ENCODE peak calls at places on chromosome 10, in four cellular contexts. One of them, this sample, is unnamed.

GRCh38 chr10:13882112-13882711 is 295.4 kb downstream of the PRPF18 start:
- DNase-seq in GM12878: no peak
- DNase-seq in K562: no peak
- DNase-seq in HepG2: no peak
- DNase-seq in this sample: no peak

GRCh38 chr10:3074985-3075600 is 7.7 kb downstream of the PFKP start:
- DNase-seq in GM12878: no peak
- DNase-seq in HepG2: no peak
- DNase-seq in K562: no peak
- DNase-seq in this sample: no peak

GRCh38 chr10:77031531-77031930 is 606.1 kb downstream of the KCNMA1 start:
- DNase-seq in HepG2: peak
- DNase-seq in K562: no peak
- DNase-seq in GM12878: no peak
- DNase-seq in this sample: no peak

GRCh38 chr10:102453502-102453901 is 2.2 kb upstream of the C10orf95 start:
- DNase-seq in GM12878: no peak
- DNase-seq in HepG2: no peak
- DNase-seq in K562: no peak
- DNase-seq in this sample: no peak

GRCh38 chr10:73083234-73083633 is 13.4 kb downstream of the P4HA1 start:
- DNase-seq in HepG2: no peak
- DNase-seq in GM12878: no peak
- DNase-seq in K562: no peak
- DNase-seq in this sample: no peak

GRCh38 chr10:130491011-130491697 is 355.0 kb downstream of the GLRX3 start:
- DNase-seq in K562: no peak
- DNase-seq in HepG2: no peak
- DNase-seq in GM12878: no peak
- DNase-seq in this sample: no peak

GRCh38 chr10:121608669-121609190 is 10.5 kb upstream of the FGFR2 start:
- DNase-seq in HepG2: peak
- DNase-seq in GM12878: no peak
- DNase-seq in K562: peak
- DNase-seq in this sample: peak

GRCh38 chr10:18144928-18145327 is 4.7 kb downstream of the CACNB2 start:
- DNase-seq in K562: no peak
- DNase-seq in GM12878: no peak
- DNase-seq in HepG2: no peak
- DNase-seq in this sample: no peak

GRCh38 chr10:49606981-49607535 is 3.1 kb upstream of the SLC18A3 start:
- DNase-seq in HepG2: peak
- DNase-seq in K562: peak
- DNase-seq in GM12878: no peak
- DNase-seq in this sample: peak

GRCh38 chr10:60236869-60237524 is 152.7 kb downstream of the ANK3 start:
- DNase-seq in K562: no peak
- DNase-seq in GM12878: peak
- DNase-seq in HepG2: no peak
- DNase-seq in this sample: no peak

GRCh38 chr10:118776960-118777359 is 22.2 kb upstream of the CACUL1 start:
- DNase-seq in GM12878: no peak
- DNase-seq in HepG2: no peak
- DNase-seq in K562: no peak
- DNase-seq in this sample: no peak

GRCh38 chr10:30579554-30579953 is 50.0 kb downstream of the LYZL2 start:
- DNase-seq in HepG2: no peak
- DNase-seq in GM12878: no peak
- DNase-seq in K562: no peak
- DNase-seq in this sample: no peak

GRCh38 chr10:78634835-78635234 is 433.9 kb upstream of the ZMIZ1 start:
- DNase-seq in HepG2: no peak
- DNase-seq in GM12878: no peak
- DNase-seq in K562: no peak
- DNase-seq in this sample: no peak

GRCh38 chr10:111933937-111934336 is 249.6 kb downstream of the GPAM start:
- DNase-seq in GM12878: no peak
- DNase-seq in HepG2: no peak
- DNase-seq in K562: no peak
- DNase-seq in this sample: peak

GRCh38 chr10:78746178-78746763 is 322.5 kb upstream of the ZMIZ1 start:
- DNase-seq in K562: no peak
- DNase-seq in GM12878: no peak
- DNase-seq in HepG2: no peak
- DNase-seq in this sample: no peak

GRCh38 chr10:122258136-122259074 is 12.7 kb upstream of the BTBD16 start:
- DNase-seq in GM12878: no peak
- DNase-seq in HepG2: no peak
- DNase-seq in K562: no peak
- DNase-seq in this sample: no peak

GRCh38 chr10:90800232-90800796 is 57.5 kb downstream of the HTR7 start:
- DNase-seq in GM12878: no peak
- DNase-seq in K562: peak
- DNase-seq in HepG2: no peak
- DNase-seq in this sample: no peak

GRCh38 chr10:129896231-129897150 is 67.6 kb downstream of the EBF3 start:
- DNase-seq in HepG2: no peak
- DNase-seq in K562: no peak
- DNase-seq in GM12878: no peak
- DNase-seq in this sample: no peak

GRCh38 chr10:48518412-48518811 is 86.5 kb downstream of the ARHGAP22 start:
- DNase-seq in HepG2: no peak
- DNase-seq in K562: no peak
- DNase-seq in GM12878: no peak
- DNase-seq in this sample: no peak

GRCh38 chr10:8438603-8439002 is 384.1 kb downstream of the GATA3 start:
- DNase-seq in K562: no peak
- DNase-seq in HepG2: no peak
- DNase-seq in GM12878: no peak
- DNase-seq in this sample: no peak

GRCh38 chr10:103884681-103885139 is 29.3 kb upstream of the SH3PXD2A start:
- DNase-seq in K562: peak
- DNase-seq in GM12878: no peak
- DNase-seq in HepG2: peak
- DNase-seq in this sample: peak

GRCh38 chr10:68871105-68871711 is 29.9 kb upstream of the DDX50 start:
- DNase-seq in GM12878: no peak
- DNase-seq in K562: no peak
- DNase-seq in HepG2: peak
- DNase-seq in this sample: no peak

GRCh38 chr10:62183442-62183841 is 85.2 kb downstream of the RTKN2 start:
- DNase-seq in K562: no peak
- DNase-seq in GM12878: peak
- DNase-seq in HepG2: no peak
- DNase-seq in this sample: no peak

GRCh38 chr10:77533156-77533886 is 104.3 kb downstream of the KCNMA1 start:
- DNase-seq in K562: no peak
- DNase-seq in GM12878: no peak
- DNase-seq in HepG2: no peak
- DNase-seq in this sample: no peak

DNA sequence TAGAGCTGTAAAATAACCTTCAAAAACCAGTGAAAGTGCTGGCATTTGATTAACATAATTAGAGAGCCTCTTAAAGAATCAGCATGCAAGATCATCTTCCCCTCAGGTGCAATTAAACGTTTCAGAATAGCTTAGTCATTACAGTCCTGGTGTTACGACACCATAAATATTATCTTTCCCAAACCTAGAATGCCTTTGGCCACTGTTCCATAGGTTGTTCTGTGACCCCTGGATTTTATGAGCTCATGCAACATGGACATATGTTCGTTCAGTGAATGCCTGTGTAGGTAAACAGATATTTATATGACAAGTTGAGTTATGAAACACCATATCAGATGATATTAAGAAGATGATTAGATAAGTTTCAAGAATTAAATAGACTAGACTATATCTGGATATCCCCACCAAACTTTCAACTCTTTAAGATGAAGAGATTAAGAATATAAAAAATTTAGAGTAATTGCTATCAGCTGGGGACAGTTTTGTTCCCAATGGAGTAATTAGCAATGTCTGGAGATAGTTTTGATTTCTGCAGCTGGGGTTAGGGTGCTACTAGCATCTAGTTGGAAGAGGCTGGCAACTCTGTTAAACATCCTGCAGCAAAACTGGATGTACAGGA is 263.5 kb upstream of the DKK1 start:
- DNase-seq in GM12878: no peak
- DNase-seq in K562: no peak
- DNase-seq in HepG2: no peak
- DNase-seq in this sample: no peak
- TF ChIP-seq TARDBP in GM12878: no peak
- TF ChIP-seq TARDBP in K562: no peak
- TF ChIP-seq TARDBP in HepG2: no peak
- TF ChIP-seq TARDBP in this sample: no peak

GRCh38 chr10:108911814-108912541 is 1011.3 kb downstream of the XPNPEP1 start:
- DNase-seq in HepG2: peak
- DNase-seq in K562: no peak
- DNase-seq in GM12878: no peak
- DNase-seq in this sample: peak
- TF ChIP-seq BHLHE40 in HepG2: no peak
- TF ChIP-seq BHLHE40 in K562: no peak
- TF ChIP-seq BHLHE40 in GM12878: no peak
- TF ChIP-seq BHLHE40 in this sample: no peak

DNA sequence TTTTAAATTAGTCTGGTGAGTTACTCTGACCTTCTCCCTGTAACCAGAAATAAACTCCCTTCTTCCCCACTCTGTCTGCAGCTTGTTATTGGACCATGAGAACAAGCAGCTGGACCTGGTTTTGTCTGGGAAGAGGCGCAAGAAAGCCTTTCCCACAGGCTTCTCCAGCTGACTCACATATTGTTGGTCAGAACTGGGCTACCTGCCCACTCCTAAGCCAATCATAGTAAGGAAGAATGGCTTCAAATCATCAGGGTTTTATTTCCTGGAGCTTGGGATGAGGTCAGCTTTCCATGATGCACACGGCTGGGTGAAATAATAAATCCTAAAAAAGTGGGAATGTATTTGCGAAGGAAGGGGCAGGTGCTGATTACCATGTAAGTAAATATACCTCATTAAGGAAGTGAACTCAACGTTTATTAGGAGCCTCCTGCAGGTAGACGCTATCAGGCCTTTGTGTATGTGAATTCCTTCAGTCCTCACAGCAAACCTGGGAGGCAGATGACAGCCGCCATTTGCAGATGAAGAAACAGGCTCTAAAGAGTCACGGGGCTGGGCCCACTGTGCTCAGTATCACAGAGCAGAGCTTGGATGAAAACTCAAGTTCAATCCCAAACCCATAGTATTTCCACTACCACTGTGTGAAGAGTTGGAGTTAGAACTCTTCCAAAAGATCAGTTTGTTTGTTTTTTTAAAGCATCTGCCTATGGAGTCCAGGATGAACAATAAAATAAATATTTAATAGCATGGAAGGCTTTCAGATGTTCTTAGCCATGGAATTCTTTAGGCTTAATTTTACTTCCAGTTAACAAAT is 32.7 kb downstream of the IL15RA start:
- DNase-seq in HepG2: no peak
- DNase-seq in GM12878: no peak
- DNase-seq in K562: no peak
- DNase-seq in this sample: no peak
- TF ChIP-seq TARDBP in HepG2: no peak
- TF ChIP-seq TARDBP in GM12878: no peak
- TF ChIP-seq TARDBP in K562: no peak
- TF ChIP-seq TARDBP in this sample: no peak

GRCh38 chr10:110918633-110919348 is at the start of gene BBIP1:
- DNase-seq in GM12878: peak
- DNase-seq in HepG2: peak
- DNase-seq in K562: no peak
- DNase-seq in this sample: peak

GRCh38 chr10:110927461-110927860 is 8.1 kb downstream of the SHOC2 start:
- DNase-seq in K562: no peak
- DNase-seq in HepG2: no peak
- DNase-seq in GM12878: no peak
- DNase-seq in this sample: no peak

GRCh38 chr10:110919971-110920881 is 822 bp downstream of the SHOC2 start:
- DNase-seq in HepG2: no peak
- DNase-seq in GM12878: peak
- DNase-seq in K562: no peak
- DNase-seq in this sample: peak

GRCh38 chr10:110919349-110919931 is at the start of gene SHOC2:
- DNase-seq in HepG2: no peak
- DNase-seq in GM12878: no peak
- DNase-seq in K562: peak
- DNase-seq in this sample: peak

GRCh38 chr10:110923856-110924493 is 4.6 kb downstream of the SHOC2 start:
- DNase-seq in K562: no peak
- DNase-seq in GM12878: no peak
- DNase-seq in HepG2: peak
- DNase-seq in this sample: no peak
- TF ChIP-seq BHLHE40 in K562: no peak
- TF ChIP-seq BHLHE40 in GM12878: no peak
- TF ChIP-seq BHLHE40 in HepG2: no peak
- TF ChIP-seq BHLHE40 in this sample: no peak

GRCh38 chr10:89518108-89518507 is 17.3 kb downstream of the SLC16A12 start:
- DNase-seq in HepG2: no peak
- DNase-seq in K562: no peak
- DNase-seq in GM12878: no peak
- DNase-seq in this sample: no peak
- TF ChIP-seq TARDBP in HepG2: no peak
- TF ChIP-seq TARDBP in K562: no peak
- TF ChIP-seq TARDBP in GM12878: no peak
- TF ChIP-seq TARDBP in this sample: no peak

GRCh38 chr10:123870260-123870659 is 21.3 kb downstream of the CPXM2 start:
- DNase-seq in GM12878: no peak
- DNase-seq in HepG2: no peak
- DNase-seq in K562: no peak
- DNase-seq in this sample: no peak
- TF ChIP-seq BHLHE40 in GM12878: no peak
- TF ChIP-seq BHLHE40 in HepG2: no peak
- TF ChIP-seq BHLHE40 in K562: no peak
- TF ChIP-seq BHLHE40 in this sample: no peak